ENCODE peak calls at places on chromosomes 2 and 18, in five cellular contexts. T is HCT116, Q is HepG2, O is GM12878, G is K562. D is an unnamed sample.

GRCh38 chr2:42849311-42849710 is 56.9 kb upstream of the HAAO start:
- DNase-seq in T (no peak), Q (no peak), O (no peak), G (no peak), D (no peak)

GRCh38 chr2:145156199-145156598 is 636.3 kb upstream of the ZEB2 start:
- DNase-seq in T (no peak), Q (no peak), O (no peak), G (no peak), D (no peak)

GRCh38 chr2:112772322-112772721 is 7.9 kb upstream of the CKAP2L start:
- DNase-seq in T (no peak), Q (no peak), O (no peak), G (no peak), D (no peak)

GRCh38 chr2:42096869-42097591 is 49.2 kb downstream of the PKDCC start:
- DNase-seq in T (no peak), Q (no peak), O (no peak), G (no peak), D (no peak)

GRCh38 chr2:156065912-156066311 is 266.6 kb downstream of the NR4A2 start:
- DNase-seq in T (no peak), Q (peak), O (no peak), G (peak), D (no peak)

GRCh38 chr2:47725808-47726207 is 57.1 kb upstream of the MSH6 start:
- DNase-seq in T (no peak), Q (no peak), O (no peak), G (no peak), D (no peak)

GRCh38 chr2:119202610-119203351 is 20.9 kb upstream of the STEAP3 start:
- DNase-seq in T (no peak), Q (no peak), O (no peak), G (no peak), D (no peak)

GRCh38 chr2:63544017-63544627 is 44.2 kb downstream of the WDPCP start:
- DNase-seq in T (no peak), Q (no peak), O (no peak), G (peak), D (no peak)

GRCh38 chr18:49178736-49179135 is 228.0 kb upstream of the SMAD7 start:
- DNase-seq in T (peak), Q (peak), O (no peak), G (peak), D (no peak)

GRCh38 chr2:67399831-67400489 is 2.8 kb downstream of the ETAA1 start:
- DNase-seq in T (no peak), Q (no peak), O (no peak), G (peak), D (no peak)

GRCh38 chr2:37060446-37060845 is 23.7 kb downstream of the HEATR5B start:
- DNase-seq in T (no peak), Q (no peak), O (no peak), G (no peak), D (no peak)

GRCh38 chr18:10271481-10271880 is 183.0 kb upstream of the APCDD1 start:
- DNase-seq in T (no peak), Q (no peak), O (no peak), G (no peak), D (no peak)

GRCh38 chr2:219509780-219510511 is 4.3 kb upstream of the ASIC4 start:
- DNase-seq in T (no peak), Q (peak), O (no peak), G (peak), D (no peak)

GRCh38 chr18:75408554-75409506 is 18.7 kb downstream of the SMIM21 start:
- DNase-seq in T (peak), Q (peak), O (no peak), G (peak), D (peak)

GRCh38 chr2:64487256-64488049 is 33.5 kb downstream of the LGALSL start:
- DNase-seq in T (no peak), Q (no peak), O (no peak), G (no peak), D (no peak)

GRCh38 chr18:42131044-42131939 is 176.3 kb downstream of the PIK3C3 start:
- DNase-seq in T (no peak), Q (no peak), O (no peak), G (no peak), D (no peak)

GRCh38 chr2:19362652-19363473 is 4.4 kb upstream of the OSR1 start:
- DNase-seq in T (peak), Q (peak), O (no peak), G (peak), D (peak)

GRCh38 chr2:215664847-215665525 is 229.1 kb upstream of the FN1 start:
- DNase-seq in T (peak), Q (peak), O (peak), G (peak), D (no peak)

GRCh38 chr2:7033136-7033960 is 116.1 kb downstream of the RNF144A start:
- DNase-seq in T (no peak), Q (no peak), O (no peak), G (no peak), D (no peak)

GRCh38 chr2:7029291-7030059 is 112.3 kb downstream of the RNF144A start:
- DNase-seq in T (no peak), Q (peak), O (no peak), G (no peak), D (no peak)

GRCh38 chr2:7032371-7032770 is 115.2 kb downstream of the RNF144A start:
- DNase-seq in T (no peak), Q (no peak), O (no peak), G (no peak), D (no peak)

GRCh38 chr2:7030810-7031209 is 113.6 kb downstream of the RNF144A start:
- DNase-seq in T (no peak), Q (no peak), O (no peak), G (no peak), D (no peak)

GRCh38 chr2:7031424-7032245 is 114.4 kb downstream of the RNF144A start:
- DNase-seq in T (peak), Q (peak), O (no peak), G (no peak), D (no peak)
- TF ChIP-seq SIN3A in T (peak), Q (no peak), O (no peak), G (no peak), D (no peak)

DNA sequence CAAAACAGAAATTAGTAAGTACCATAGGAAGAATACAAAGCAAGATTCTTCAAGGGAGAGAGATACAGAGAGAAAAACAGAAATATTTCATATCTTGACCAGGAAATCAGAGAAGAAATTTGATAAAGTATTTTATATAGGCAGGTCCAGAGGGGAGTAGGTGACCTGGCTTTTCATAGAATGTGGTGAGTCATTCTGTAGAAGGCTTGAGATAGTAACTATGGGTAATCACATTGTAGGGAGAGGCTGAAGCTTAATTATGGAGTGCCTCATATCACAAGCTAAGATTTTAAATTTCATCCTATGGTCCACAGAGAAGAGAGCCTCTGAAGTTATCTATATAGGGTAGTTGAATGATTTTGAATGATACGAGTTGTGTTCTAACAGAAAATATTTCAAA is 195.0 kb upstream of the CYRIA start:
- DNase-seq in T (no peak), Q (no peak), O (no peak), G (no peak), D (no peak)
- TF ChIP-seq SIN3A in T (no peak), Q (no peak), O (no peak), G (no peak), D (no peak)

GRCh38 chr18:72847771-72848170 is 20.0 kb downstream of the NETO1 start:
- DNase-seq in T (no peak), Q (no peak), O (no peak), G (no peak), D (no peak)

GRCh38 chr18:72848534-72849237 is 19.1 kb downstream of the NETO1 start:
- DNase-seq in T (no peak), Q (no peak), O (no peak), G (no peak), D (no peak)

GRCh38 chr18:72840109-72840508 is 27.7 kb downstream of the NETO1 start:
- DNase-seq in T (no peak), Q (no peak), O (no peak), G (no peak), D (no peak)

GRCh38 chr18:72847134-72847533 is 20.7 kb downstream of the NETO1 start:
- DNase-seq in T (no peak), Q (no peak), O (no peak), G (no peak), D (no peak)

GRCh38 chr18:72843743-72844142 is 24.0 kb downstream of the NETO1 start:
- DNase-seq in T (no peak), Q (no peak), O (no peak), G (no peak), D (no peak)
- TF ChIP-seq SIN3A in T (no peak), Q (no peak), O (no peak), G (no peak), D (no peak)

GRCh38 chr18:68803371-68803770 is 5.5 kb downstream of the CCDC102B start:
- DNase-seq in T (no peak), Q (no peak), O (no peak), G (no peak), D (no peak)
- TF ChIP-seq SIN3A in T (no peak), Q (no peak), O (no peak), G (no peak), D (no peak)

DNA sequence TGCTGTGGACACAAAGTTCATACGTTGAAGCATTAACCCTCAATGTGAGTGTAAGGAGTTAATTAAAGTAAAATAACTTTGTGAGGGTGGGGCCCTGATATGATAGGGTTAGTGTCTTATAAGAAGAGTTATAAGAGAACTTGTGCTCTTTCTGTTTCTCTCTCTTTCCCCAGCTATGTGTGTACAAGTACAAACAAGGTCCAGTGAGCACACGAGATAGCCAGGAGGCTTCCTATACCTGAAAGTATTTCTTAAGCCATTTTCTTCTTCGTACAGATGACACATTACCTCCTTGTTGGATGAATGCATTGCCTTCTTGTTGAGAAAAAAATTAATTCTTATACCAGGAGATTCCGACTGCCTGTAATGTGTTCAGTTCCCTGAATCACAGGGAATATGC is 301.2 kb downstream of the PARD3B start:
- DNase-seq in T (no peak), Q (no peak), O (no peak), G (no peak), D (no peak)
- TF ChIP-seq SIN3A in T (no peak), Q (no peak), O (no peak), G (no peak), D (no peak)

GRCh38 chr2:232886632-232887031 is 16.6 kb downstream of the SNORC start:
- DNase-seq in T (no peak), Q (no peak), O (no peak), G (no peak), D (no peak)

GRCh38 chr2:232888839-232889529 is 18.9 kb downstream of the SNORC start:
- DNase-seq in T (no peak), Q (no peak), O (no peak), G (no peak), D (no peak)

GRCh38 chr2:232886176-232886575 is 16.1 kb downstream of the SNORC start:
- DNase-seq in T (no peak), Q (no peak), O (no peak), G (no peak), D (no peak)

GRCh38 chr2:232888099-232888836 is 18.2 kb downstream of the SNORC start:
- DNase-seq in T (no peak), Q (no peak), O (no peak), G (no peak), D (no peak)

DNA sequence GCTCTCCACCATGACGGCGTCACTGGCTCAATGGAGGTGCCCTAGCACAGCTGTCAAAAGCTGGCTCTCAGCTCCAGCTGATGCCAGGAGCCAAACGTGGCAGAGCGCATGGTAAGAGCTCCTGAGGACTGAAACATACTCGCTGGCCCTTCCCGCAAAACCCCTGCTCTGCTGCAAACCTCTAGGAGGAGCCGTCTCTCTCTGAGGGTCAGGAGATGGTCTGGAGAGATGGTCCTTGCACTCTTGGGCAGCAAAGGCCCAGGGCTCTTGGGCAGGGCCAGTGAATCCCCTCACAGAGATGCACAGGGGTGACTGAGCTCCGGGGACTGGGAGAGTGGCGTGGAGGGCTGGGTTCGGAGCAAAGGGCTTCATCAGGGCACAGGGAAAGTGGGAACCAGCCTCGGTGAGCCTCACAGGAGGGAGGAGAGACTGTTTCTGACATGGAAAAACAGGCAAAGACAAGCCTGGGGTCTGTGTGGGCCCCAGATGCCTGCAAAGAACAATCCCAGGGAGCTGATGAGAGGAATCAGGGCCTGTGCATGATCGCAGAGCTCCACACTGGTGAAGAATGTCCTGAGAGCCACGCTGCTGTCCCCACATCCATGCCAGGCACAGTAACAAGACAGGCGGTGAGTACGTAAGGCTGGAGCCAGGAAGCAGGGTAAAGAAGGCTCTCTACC is 17.2 kb downstream of the SNORC start:
- DNase-seq in T (no peak), Q (no peak), O (no peak), G (no peak), D (no peak)
- TF ChIP-seq SIN3A in T (no peak), Q (no peak), O (no peak), G (no peak), D (no peak)

GRCh38 chr2:153387203-153387602 is 91.4 kb downstream of the RPRM start:
- DNase-seq in T (no peak), Q (no peak), O (no peak), G (no peak), D (no peak)

GRCh38 chr2:153386481-153386891 is 92.1 kb downstream of the RPRM start:
- DNase-seq in T (no peak), Q (no peak), O (no peak), G (no peak), D (no peak)

GRCh38 chr2:153391131-153391530 is 87.4 kb downstream of the RPRM start:
- DNase-seq in T (no peak), Q (no peak), O (no peak), G (no peak), D (no peak)

GRCh38 chr2:153393518-153393917 is 85.0 kb downstream of the RPRM start:
- DNase-seq in T (no peak), Q (no peak), O (no peak), G (no peak), D (no peak)

DNA sequence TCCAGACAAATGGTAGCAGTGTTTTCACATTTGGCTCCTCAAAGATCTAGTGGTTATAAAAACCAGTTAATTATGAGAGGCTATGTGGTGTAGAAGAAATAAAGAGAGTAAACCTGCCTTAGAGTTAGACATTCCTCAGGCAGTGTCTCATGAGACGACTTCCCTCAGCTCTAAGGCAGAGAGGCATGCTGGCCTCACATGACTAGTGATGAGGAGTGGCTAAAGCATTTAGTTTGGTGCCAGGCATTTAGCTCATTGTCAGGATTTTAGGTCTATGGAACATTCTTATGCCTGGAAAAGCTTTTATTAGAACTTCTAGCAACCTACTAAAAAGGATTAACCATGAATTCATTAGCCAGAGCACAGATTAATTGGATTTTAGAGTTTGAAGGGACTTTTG is 90.3 kb downstream of the RPRM start:
- DNase-seq in T (no peak), Q (no peak), O (no peak), G (no peak), D (no peak)
- TF ChIP-seq SIN3A in T (no peak), Q (no peak), O (no peak), G (no peak), D (no peak)

DNA sequence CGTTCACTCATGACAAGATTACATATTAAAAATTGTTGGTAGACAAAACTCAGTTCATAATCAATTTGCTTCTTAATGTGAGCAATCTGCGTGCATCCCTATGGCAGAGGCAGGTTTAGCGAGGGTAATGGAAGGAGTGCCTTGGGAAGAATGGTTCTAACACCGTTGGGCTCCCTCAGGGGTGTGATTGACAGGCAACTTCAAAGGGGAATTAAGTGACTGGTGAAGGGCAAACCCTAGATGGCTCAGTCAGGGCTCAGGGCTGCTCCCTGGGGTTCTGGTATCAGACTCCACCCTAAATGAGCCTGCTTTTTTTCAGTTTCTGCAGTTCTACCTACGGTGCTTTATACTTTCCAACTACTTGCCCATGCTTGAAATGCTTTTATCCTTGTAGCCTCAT is 419.5 kb upstream of the CELF4 start:
- DNase-seq in T (no peak), Q (no peak), O (no peak), G (no peak), D (no peak)
- TF ChIP-seq SIN3A in T (no peak), Q (no peak), O (no peak), G (no peak), D (no peak)